ENCODE peak calls at places on chromosomes 16 and 17, in ten cellular contexts. C, A, B, V, H, O, G, W, S and D are unnamed samples.

GRCh38 chr17:19359151-19359550 is 3.4 kb downstream of the B9D1 start:
- DNase-seq in B (no peak), S (no peak), V (no peak), G (no peak), O (no peak), C (no peak), W (no peak), H (no peak), A (no peak), D (no peak)

GRCh38 chr16:12455287-12455798 is 348.3 kb downstream of the CPPED1 start:
- DNase-seq in S (peak; percentile 53), W (peak; percentile 47), V (peak; percentile 73), B (peak; percentile 11), C (no peak), H (no peak), A (peak; percentile 80), G (no peak), O (peak; percentile 46), D (no peak)

GRCh38 chr16:56355221-56355620 is 70.1 kb downstream of the AMFR start:
- DNase-seq in G (no peak), C (no peak), B (no peak), W (no peak), A (no peak), S (no peak), O (no peak), V (no peak), H (no peak), D (no peak)

GRCh38 chr16:87560428-87561199 is 41.7 kb upstream of the JPH3 start:
- DNase-seq in A (peak; percentile 56), G (no peak), B (no peak), O (peak; percentile 80), C (no peak), V (peak; percentile 36), W (peak; percentile 44), S (peak; percentile 34), H (no peak), D (peak; percentile 18)

GRCh38 chr16:46961373-46962353 is 11.8 kb downstream of the DNAJA2 start:
- DNase-seq in A (no peak), W (peak; percentile 31), C (peak; percentile 43), V (no peak), B (no peak), S (no peak), O (peak; percentile 35), H (no peak), G (no peak), D (no peak)

GRCh38 chr17:6507535-6507934 is 48.8 kb downstream of the PITPNM3 start:
- DNase-seq in H (peak; percentile 59), O (peak; percentile 88), C (no peak), V (no peak), G (no peak), W (peak; percentile 85), B (no peak), A (peak; percentile 84), S (no peak), D (no peak)

GRCh38 chr16:11359370-11359769 is 14.1 kb downstream of the RMI2 start:
- DNase-seq in O (peak; percentile 32), V (peak; percentile 89), G (no peak), S (no peak), W (peak; percentile 63), A (peak; percentile 95), C (no peak), H (peak; percentile 35), B (peak; percentile 65), D (peak; percentile 21)

GRCh38 chr17:73411330-73411747 is 99.5 kb upstream of the CDC42EP4 start:
- DNase-seq in O (no peak), S (no peak), W (no peak), B (no peak), A (no peak), C (no peak), G (no peak), H (no peak), V (no peak), D (no peak)

GRCh38 chr17:70938311-70938710 is 769.0 kb downstream of the KCNJ2 start:
- DNase-seq in H (no peak), O (no peak), V (no peak), W (no peak), S (no peak), G (no peak), A (no peak), C (no peak), B (no peak), D (no peak)

GRCh38 chr16:13902677-13903076 is 17.3 kb upstream of the ERCC4 start:
- DNase-seq in B (no peak), H (peak; percentile 58), W (peak; percentile 81), V (no peak), G (no peak), A (no peak), C (no peak), S (no peak), O (peak; percentile 93), D (no peak)

GRCh38 chr17:4357030-4357635 is 9.3 kb downstream of the UBE2G1 start:
- DNase-seq in B (no peak), O (no peak), S (no peak), C (no peak), V (no peak), W (no peak), A (no peak), G (no peak), H (no peak), D (no peak)

GRCh38 chr16:12461971-12462370 is 341.7 kb downstream of the CPPED1 start:
- DNase-seq in C (no peak), S (no peak), A (no peak), H (no peak), O (no peak), W (no peak), G (no peak), B (no peak), V (no peak), D (no peak)

GRCh38 chr17:60631119-60631518 is 31.1 kb downstream of the PPM1D start:
- DNase-seq in B (no peak), G (no peak), C (no peak), V (no peak), H (no peak), W (no peak), S (no peak), O (no peak), A (no peak), D (no peak)

GRCh38 chr17:33927732-33928133 is 327.4 kb upstream of the CCL2 start:
- DNase-seq in G (no peak), H (no peak), B (no peak), S (no peak), V (no peak), W (peak; percentile 46), A (no peak), C (no peak), O (no peak), D (peak; percentile 1)

GRCh38 chr16:75372236-75372856 is 61.0 kb downstream of the CFDP1 start:
- DNase-seq in V (no peak), W (peak; percentile 62), B (no peak), C (no peak), S (no peak), G (no peak), O (peak; percentile 86), A (no peak), H (peak; percentile 6), D (no peak)
- H3K4me3 ChIP-seq in V (no peak overlapping the region), W (no peak overlapping the region), B (no peak overlapping the region), C (no peak overlapping the region), S (no peak overlapping the region), G (no peak overlapping the region), O (no peak overlapping the region), A (no peak overlapping the region), H (no peak overlapping the region), D (no peak overlapping the region)

GRCh38 chr17:65023791-65024190 is 32.7 kb downstream of the GNA13 start:
- DNase-seq in V (no peak), O (no peak), G (no peak), H (no peak), W (no peak), B (no peak), S (no peak), A (no peak), C (no peak), D (no peak)
- H3K4me3 ChIP-seq in V (no peak overlapping the region), O (no peak overlapping the region), G (no peak overlapping the region), H (no peak overlapping the region), W (no peak overlapping the region), B (no peak overlapping the region), S (no peak overlapping the region), A (no peak overlapping the region), C (no peak overlapping the region), D (no peak overlapping the region)

GRCh38 chr17:57872536-57872935 is 22.7 kb upstream of the MRPS23 start:
- DNase-seq in A (no peak), V (no peak), B (no peak), O (no peak), H (no peak), W (no peak), C (no peak), S (no peak), G (no peak), D (no peak)
- H3K4me3 ChIP-seq in A (no peak overlapping the region), V (no peak overlapping the region), B (no peak overlapping the region), O (no peak overlapping the region), H (no peak overlapping the region), W (no peak overlapping the region), C (no peak overlapping the region), S (no peak overlapping the region), G (no peak overlapping the region), D (no peak overlapping the region)

GRCh38 chr17:29613856-29614255 is 8.9 kb downstream of the CORO6 start:
- DNase-seq in C (no peak), B (no peak), A (no peak), O (no peak), G (no peak), V (no peak), W (no peak), H (no peak), S (no peak), D (no peak)
- H3K4me3 ChIP-seq in C (peak overlapping the region; percentile 53), B (no peak overlapping the region), A (no peak overlapping the region), O (no peak overlapping the region), G (peak overlapping the region; percentile 24), V (no peak overlapping the region), W (peak overlapping the region; percentile 17), H (peak overlapping the region; percentile 27), S (peak overlapping the region; percentile 41), D (no peak overlapping the region)